ENCODE peak calls at places on chromosome 2, in four cellular contexts. E is H1, I is heart left ventricle, C is IMR-90. T is an unnamed sample.
A peak's percentile ranks its signal among the peaks of the same experiment; 100 is the strongest.

GRCh38 chr2:98280376-98281102 is 65.7 kb upstream of the CNGA3 start:
- DNase-seq in E (no peak), I (no peak), C (no peak), T (no peak)

GRCh38 chr2:42880738-42881525 is 88.5 kb upstream of the HAAO start:
- DNase-seq in E (no peak), I (no peak), C (no peak), T (no peak)

GRCh38 chr2:27306657-27307544 is 1.3 kb downstream of the UCN start:
- DNase-seq in E (peak; percentile 75), C (no peak), I (no peak), T (no peak)

GRCh38 chr2:101188683-101189405 is 37.7 kb upstream of the TBC1D8 start:
- DNase-seq in I (no peak), E (peak; percentile 84), C (peak; percentile 44), T (no peak)

GRCh38 chr2:28291811-28292455 is 100.7 kb upstream of the FOSL2 start:
- DNase-seq in E (no peak), I (no peak), C (peak; percentile 62), T (no peak)

GRCh38 chr2:219010162-219010756 is 17.0 kb upstream of the CRYBA2 start:
- DNase-seq in C (no peak), I (peak; percentile 19), E (no peak), T (no peak)

GRCh38 chr2:191869178-191869577 is 22.3 kb upstream of the CAVIN2 start:
- DNase-seq in E (peak; percentile 76), C (peak; percentile 30), I (no peak), T (no peak)

GRCh38 chr2:11296401-11296800 is 48.0 kb downstream of the ROCK2 start:
- DNase-seq in E (no peak), I (no peak), C (no peak), T (no peak)

GRCh38 chr2:181311841-181312240 is 145.3 kb upstream of the ITGA4 start:
- DNase-seq in I (peak; percentile 24), C (no peak), E (no peak), T (no peak)

GRCh38 chr2:121502246-121502645 is 28.4 kb upstream of the RNU4ATAC start:
- DNase-seq in C (peak; percentile 73), E (no peak), I (no peak), T (no peak)

GRCh38 chr2:104577143-104577542 is 276.8 kb upstream of the POU3F3 start:
- DNase-seq in E (no peak), I (no peak), C (no peak), T (no peak)

GRCh38 chr2:180319586-180320405 is 312.7 kb upstream of the CWC22 start:
- DNase-seq in I (no peak), C (no peak), E (no peak), T (no peak)

GRCh38 chr2:203631068-203631757 is 75.2 kb upstream of the CD28 start:
- DNase-seq in I (no peak), E (no peak), C (no peak), T (peak; percentile 68)

GRCh38 chr2:238974510-238975166 is 126.8 kb downstream of the TWIST2 start:
- DNase-seq in E (no peak), C (peak; percentile 92), I (no peak), T (no peak)

GRCh38 chr2:46521215-46521683 is 41.9 kb downstream of the TMEM247 start:
- DNase-seq in I (peak; percentile 91), C (peak; percentile 84), E (no peak), T (no peak)

GRCh38 chr2:55733335-55733734 is 39.7 kb upstream of the PNPT1 start:
- DNase-seq in E (no peak), C (peak; percentile 43), I (no peak), T (no peak)

GRCh38 chr2:48900321-48901014 is 144.9 kb upstream of the LHCGR start:
- DNase-seq in I (no peak), C (no peak), E (no peak), T (no peak)

GRCh38 chr2:100381240-100381639 is 36.2 kb downstream of the CHST10 start:
- DNase-seq in C (peak; percentile 76), I (peak; percentile 66), E (peak; percentile 97), T (no peak)

GRCh38 chr2:145230546-145230945 is 710.6 kb upstream of the ZEB2 start:
- DNase-seq in E (no peak), C (peak; percentile 74), I (no peak), T (no peak)

GRCh38 chr2:26438526-26438925 is 36.8 kb downstream of the DRC1 start:
- DNase-seq in E (no peak), C (peak; percentile 13), I (no peak), T (peak; percentile 16)

GRCh38 chr2:178142274-178143065 is 30.2 kb downstream of the RBM45 start:
- DNase-seq in E (no peak), C (no peak), I (no peak), T (no peak)

GRCh38 chr2:7384773-7385349 is 467.6 kb downstream of the RNF144A start:
- DNase-seq in I (no peak), E (no peak), C (no peak), T (no peak)

GRCh38 chr2:34836361-34836760 is 1237.3 kb upstream of the FAM98A start:
- DNase-seq in I (no peak), E (no peak), C (no peak), T (no peak)

GRCh38 chr2:181252248-181253148 is 204.7 kb upstream of the ITGA4 start:
- DNase-seq in I (no peak), C (no peak), E (no peak), T (no peak)

DNA sequence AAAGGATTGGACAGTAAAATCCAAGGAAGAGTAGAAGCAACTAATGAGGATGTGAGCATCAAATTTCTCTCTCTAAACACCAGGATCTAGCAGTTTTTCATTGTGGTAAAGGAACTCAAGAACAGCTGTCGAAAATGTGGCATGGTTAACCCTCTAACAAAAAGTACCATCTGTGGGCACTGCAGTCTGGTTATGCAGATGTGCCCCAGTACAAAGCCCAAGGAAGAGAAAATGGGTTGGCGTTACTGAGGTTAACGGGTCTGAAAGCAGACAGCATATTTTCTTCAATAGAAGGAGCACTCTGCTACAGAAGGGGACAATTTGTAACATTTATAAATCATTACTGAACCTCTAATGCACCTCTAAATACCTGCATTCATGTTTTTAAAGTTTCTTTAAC is 253.0 kb upstream of the HNRNPA3 start:
- DNase-seq in E (no peak), I (no peak), C (no peak), T (no peak)
- H3K27me3 ChIP-seq in E (no peaks in the 10 kb centered on the region), I (peaks cover 4% of the 10 kb centered on the region), C (no peaks in the 10 kb centered on the region), T (no peaks in the 10 kb centered on the region)

GRCh38 chr2:64753384-64753783 is 99.7 kb upstream of the SERTAD2 start:
- DNase-seq in E (no peak), C (no peak), I (no peak), T (no peak)

GRCh38 chr2:64750001-64750816 is 96.5 kb upstream of the SERTAD2 start:
- DNase-seq in C (peak; percentile 33), E (peak; percentile 52), I (peak; percentile 60), T (peak; percentile 66)

GRCh38 chr2:64750817-64751285 is 97.1 kb upstream of the SERTAD2 start:
- DNase-seq in I (peak; percentile 100), E (peak; percentile 96), C (peak; percentile 99), T (peak; percentile 100)

GRCh38 chr2:64749446-64749845 is 95.7 kb upstream of the SERTAD2 start:
- DNase-seq in I (no peak), C (no peak), E (no peak), T (no peak)

DNA sequence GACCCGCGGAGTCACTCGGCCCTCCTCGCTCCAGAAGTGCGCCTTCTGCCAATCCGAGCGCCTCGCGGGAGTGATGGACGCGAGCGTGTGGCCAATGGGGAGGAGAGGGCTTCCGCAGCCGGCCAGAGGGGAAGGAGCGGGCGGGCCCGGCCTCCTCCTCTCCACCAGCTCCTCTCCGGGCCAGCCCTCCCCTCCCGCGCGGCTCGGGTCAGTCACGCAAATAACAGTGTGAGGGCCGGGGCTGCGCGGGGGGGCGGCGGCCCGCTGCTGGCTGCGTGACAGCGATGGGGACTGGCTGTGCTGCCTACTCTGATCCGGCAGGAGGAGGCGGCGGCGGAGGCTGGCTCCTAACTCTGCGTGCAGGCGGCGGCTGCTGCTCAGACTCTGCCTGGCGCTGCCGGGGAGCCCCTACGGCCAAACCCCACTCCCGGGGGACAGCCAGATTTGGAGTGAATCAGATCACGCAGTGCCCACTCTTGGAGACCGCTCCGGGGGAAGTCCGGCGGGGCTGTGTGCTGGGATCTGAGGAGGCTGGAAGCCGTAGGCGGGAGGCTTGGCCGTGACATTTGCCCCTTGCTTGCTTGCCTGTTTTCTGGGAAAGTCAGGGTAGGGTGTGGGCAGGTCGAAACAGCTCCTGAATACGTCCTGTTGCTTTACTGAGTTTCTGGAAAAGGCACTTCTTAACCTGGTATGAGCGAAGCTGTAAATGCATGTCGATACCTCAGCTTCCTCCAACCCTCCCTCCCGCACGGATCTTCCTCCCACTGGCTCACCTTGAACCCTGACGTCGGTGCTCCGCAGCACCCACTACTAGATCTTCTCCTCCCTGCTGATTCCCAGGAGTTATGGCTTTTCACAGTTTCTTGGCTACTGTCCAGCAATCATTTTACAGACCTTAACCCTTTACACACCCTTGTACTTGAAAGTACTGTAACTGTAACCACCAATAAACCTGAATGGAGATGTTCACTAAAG is 97.9 kb upstream of the SERTAD2 start:
- DNase-seq in C (peak; percentile 49), E (peak; percentile 93), I (no peak), T (peak; percentile 66)
- TF ChIP-seq POLR2A in C (peak; percentile 73), E (no peak), I (peak; percentile 89), T (peak; percentile 87)

GRCh38 chr2:108967757-108968156 is 21.3 kb downstream of the EDAR start:
- DNase-seq in I (no peak), E (no peak), C (no peak), T (no peak)

GRCh38 chr2:108970369-108970768 is 18.7 kb downstream of the EDAR start:
- DNase-seq in C (no peak), E (no peak), I (no peak), T (no peak)

GRCh38 chr2:108963057-108963456 is 26.0 kb downstream of the EDAR start:
- DNase-seq in E (no peak), C (no peak), I (no peak), T (no peak)

GRCh38 chr2:108968619-108969018 is 20.4 kb downstream of the EDAR start:
- DNase-seq in I (no peak), C (no peak), E (no peak), T (no peak)

GRCh38 chr2:108965540-108966299 is 23.3 kb downstream of the EDAR start:
- DNase-seq in I (no peak), E (no peak), C (no peak), T (no peak)
- H3K27me3 ChIP-seq in I (no peaks in the 10 kb centered on the region), E (no peaks in the 10 kb centered on the region), C (peaks cover 80% of the 10 kb centered on the region), T (no peaks in the 10 kb centered on the region)

DNA sequence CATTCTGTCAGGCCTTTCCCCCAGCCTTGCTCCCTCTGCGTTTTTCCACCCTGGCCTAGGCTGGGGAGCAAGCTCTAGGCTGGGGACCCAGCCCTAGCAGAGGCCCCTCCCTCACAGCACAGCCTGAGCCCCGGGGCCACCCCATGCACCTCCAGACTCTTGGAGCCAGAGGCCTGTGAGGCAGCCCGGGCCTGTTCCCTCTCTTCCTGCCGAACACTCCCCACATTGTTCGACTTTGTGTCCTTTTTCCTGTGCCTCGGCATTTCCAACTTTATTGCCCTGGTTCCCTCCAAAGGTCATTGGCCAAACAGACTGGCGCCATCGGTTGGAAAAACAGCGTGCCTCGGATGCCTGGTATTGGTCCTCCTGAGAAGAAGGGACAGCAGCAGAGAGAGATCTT is 79.7 kb downstream of the HS1BP3 start:
- DNase-seq in E (no peak), I (peak; percentile 23), C (no peak), T (no peak)
- TF ChIP-seq POLR2A in E (no peak), I (no peak), C (no peak), T (no peak)

GRCh38 chr2:44767691-44768090 is 173.8 kb upstream of the SIX3 start:
- DNase-seq in C (no peak), I (no peak), E (peak; percentile 49), T (no peak)
- H3K27me3 ChIP-seq in C (peaks cover 33% of the 10 kb centered on the region), I (peaks cover 11% of the 10 kb centered on the region), E (peaks cover 17% of the 10 kb centered on the region), T (no peaks in the 10 kb centered on the region)

GRCh38 chr2:216108967-216109921 is at the start of gene XRCC5:
- DNase-seq in I (peak; percentile 97), E (peak; percentile 98), C (peak; percentile 96), T (peak; percentile 96)
- TF ChIP-seq POLR2A in I (peak; percentile 58), E (peak; percentile 65), C (peak; percentile 91), T (peak; percentile 56)